ENCODE peak calls at places on chromosomes 1 and 21, in four cellular contexts. J is endodermal cell, Q is left ventricle myocardium inferior, S is cardiac muscle cell. X is an unnamed sample.

GRCh38 chr1:158101944-158102343 is 78.8 kb upstream of the CD1D start:
- DNase-seq in J (no peak), S (no peak), Q (no peak), X (no peak)

GRCh38 chr1:244271004-244271403 is 180.7 kb downstream of the ADSS2 start:
- DNase-seq in S (no peak), J (no peak), Q (no peak), X (no peak)

GRCh38 chr1:45499415-45499769 is 481 bp downstream of the CCDC163 start:
- DNase-seq in J (no peak), Q (no peak), S (peak; percentile 43), X (no peak)

GRCh38 chr1:200998323-200998722 is 25.2 kb downstream of the KIF21B start:
- DNase-seq in Q (no peak), S (no peak), J (no peak), X (no peak)

GRCh38 chr1:8965121-8965820 is 19.6 kb downstream of the CA6 start:
- DNase-seq in J (no peak), Q (no peak), S (no peak), X (no peak)

GRCh38 chr1:5856246-5856815 is 135.9 kb downstream of the NPHP4 start:
- DNase-seq in Q (no peak), S (no peak), J (peak; percentile 79), X (no peak)

GRCh38 chr1:152582647-152583046 is 2.3 kb upstream of the LCE3D start:
- DNase-seq in S (no peak), Q (no peak), J (no peak), X (no peak)

GRCh38 chr1:1721201-1721600 is 3.0 kb downstream of the CDK11A start:
- DNase-seq in J (no peak), S (no peak), Q (no peak), X (no peak)

GRCh38 chr1:67441739-67442286 is 11.6 kb upstream of the SERBP1 start:
- DNase-seq in J (no peak), Q (no peak), S (no peak), X (no peak)

GRCh38 chr1:181101581-181102226 is 13.2 kb downstream of the IER5 start:
- DNase-seq in S (no peak), J (peak; percentile 92), Q (no peak), X (no peak)

GRCh38 chr1:26538480-26539412 is 9.2 kb downstream of the RPS6KA1 start:
- DNase-seq in J (peak; percentile 88), Q (no peak), S (peak; percentile 42), X (no peak)

GRCh38 chr1:201126832-201127754 is at the start of gene ASCL5:
- DNase-seq in S (no peak), Q (no peak), J (peak; percentile 94), X (no peak)

GRCh38 chr1:211327341-211327921 is 798 bp downstream of the TRAF5 start:
- DNase-seq in J (peak; percentile 80), S (peak; percentile 20), Q (no peak), X (no peak)
- H3K4me1 ChIP-seq in J (peaks cover 13% of the 10 kb centered on the region), S (peaks cover 6% of the 10 kb centered on the region), Q (peaks cover 31% of the 10 kb centered on the region), X (no peaks in the 10 kb centered on the region)

GRCh38 chr1:50972766-50973165 is 2.7 kb downstream of the CDKN2C start:
- DNase-seq in Q (no peak), J (no peak), S (no peak), X (no peak)

GRCh38 chr1:50971748-50972305 is 1.8 kb downstream of the CDKN2C start:
- DNase-seq in J (no peak), S (no peak), Q (no peak), X (no peak)

GRCh38 chr1:50969611-50970507 is at the start of gene CDKN2C:
- DNase-seq in Q (peak; percentile 75), J (peak; percentile 83), S (peak; percentile 47), X (peak; percentile 89)

GRCh38 chr1:50970508-50970885 is 452 bp downstream of the CDKN2C start:
- DNase-seq in Q (no peak), S (no peak), J (no peak), X (no peak)

GRCh38 chr1:50970927-50971582 is 1.0 kb downstream of the CDKN2C start:
- DNase-seq in Q (no peak), J (no peak), S (no peak), X (no peak)
- H3K4me3 ChIP-seq in Q (peak overlapping the region; percentile 93), J (peak overlapping the region; percentile 79), S (no peak overlapping the region), X (peak overlapping the region; percentile 91)

DNA sequence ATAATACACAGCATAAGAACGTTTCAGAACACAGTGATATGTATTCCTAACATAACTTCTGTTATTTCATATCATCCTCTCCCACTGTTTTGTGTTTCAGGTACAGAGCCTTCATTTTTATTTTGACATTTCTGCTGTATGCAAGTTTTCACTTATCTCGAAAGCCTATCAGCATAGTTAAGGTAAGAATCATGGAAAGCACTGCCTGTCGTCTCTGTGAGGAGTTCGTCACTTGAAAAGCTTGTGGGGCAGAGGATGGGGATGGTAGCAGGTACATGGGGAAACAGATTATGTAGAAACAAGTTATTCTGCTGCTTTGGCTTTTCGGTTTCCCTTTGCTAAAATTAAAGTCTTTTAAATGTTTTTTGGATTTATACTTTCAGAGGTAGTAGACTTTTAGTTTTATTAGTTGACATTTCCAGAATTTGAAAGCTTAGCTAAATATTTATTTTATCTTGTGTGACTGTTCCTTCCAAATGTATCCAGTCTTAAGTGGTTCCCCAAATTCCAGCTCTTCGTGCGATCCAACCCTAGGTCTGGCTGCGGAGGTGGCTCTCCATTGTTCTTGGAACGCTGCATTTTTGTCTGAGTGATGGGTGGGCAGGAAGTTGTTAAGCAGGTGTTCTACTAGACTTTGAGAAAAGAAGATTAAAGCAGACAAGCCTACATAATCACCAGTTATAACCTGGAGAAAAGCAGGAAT is 12.2 kb downstream of the SLC37A1 start:
- DNase-seq in J (no peak), S (no peak), Q (no peak), X (no peak)
- H3K4me1 ChIP-seq in J (peaks cover 5% of the 10 kb centered on the region), S (peaks cover 20% of the 10 kb centered on the region), Q (peaks cover 47% of the 10 kb centered on the region), X (no peaks in the 10 kb centered on the region)

GRCh38 chr21:16423921-16424320 is 694.1 kb downstream of the USP25 start:
- DNase-seq in S (no peak), Q (no peak), J (no peak), X (no peak)
- H3K4me3 ChIP-seq in S (no peak overlapping the region), Q (peak overlapping the region; percentile 69), J (no peak overlapping the region), X (peak overlapping the region; percentile 48)

GRCh38 chr1:230107941-230108340 is 40.9 kb downstream of the GALNT2 start:
- DNase-seq in Q (no peak), J (no peak), S (no peak), X (no peak)

GRCh38 chr1:230109871-230110667 is 43.0 kb downstream of the GALNT2 start:
- DNase-seq in Q (no peak), S (no peak), J (peak; percentile 45), X (no peak)

GRCh38 chr1:230109066-230109465 is 42.0 kb downstream of the GALNT2 start:
- DNase-seq in Q (no peak), S (no peak), J (peak; percentile 34), X (no peak)

GRCh38 chr1:230110971-230111370 is 43.9 kb downstream of the GALNT2 start:
- DNase-seq in J (no peak), S (no peak), Q (no peak), X (no peak)

DNA sequence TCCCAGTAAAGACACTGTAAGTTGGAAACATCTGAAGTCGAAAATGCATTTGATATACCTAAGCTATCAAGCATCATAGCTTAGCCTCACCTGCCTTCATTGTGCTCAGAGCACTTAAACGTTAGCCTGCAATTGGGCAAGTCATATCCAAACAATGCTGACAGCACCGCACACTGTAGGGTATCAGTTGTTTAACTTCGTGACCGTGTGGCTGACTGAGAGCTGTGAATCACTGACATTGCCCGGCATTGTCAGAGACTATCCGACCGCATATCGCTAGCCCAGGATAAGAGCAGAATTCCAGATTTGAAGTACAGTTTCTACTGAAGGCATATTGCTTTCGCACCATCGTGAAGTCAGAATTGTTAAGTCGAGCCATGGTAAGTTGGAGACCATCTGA is 41.5 kb downstream of the GALNT2 start:
- DNase-seq in S (no peak), J (no peak), Q (no peak), X (no peak)
- H3K4me1 ChIP-seq in S (peaks cover 52% of the 10 kb centered on the region), J (peaks cover 5% of the 10 kb centered on the region), Q (peaks cover 67% of the 10 kb centered on the region), X (peaks cover 3% of the 10 kb centered on the region)

GRCh38 chr1:76500111-76500510 is 367.2 kb upstream of the ST6GALNAC5 start:
- DNase-seq in Q (no peak), S (no peak), J (no peak), X (no peak)

GRCh38 chr1:76503100-76503499 is 364.2 kb upstream of the ST6GALNAC5 start:
- DNase-seq in Q (no peak), J (peak; percentile 80), S (no peak), X (no peak)

GRCh38 chr1:76501576-76502219 is 365.6 kb upstream of the ST6GALNAC5 start:
- DNase-seq in Q (no peak), J (peak; percentile 58), S (no peak), X (no peak)

DNA sequence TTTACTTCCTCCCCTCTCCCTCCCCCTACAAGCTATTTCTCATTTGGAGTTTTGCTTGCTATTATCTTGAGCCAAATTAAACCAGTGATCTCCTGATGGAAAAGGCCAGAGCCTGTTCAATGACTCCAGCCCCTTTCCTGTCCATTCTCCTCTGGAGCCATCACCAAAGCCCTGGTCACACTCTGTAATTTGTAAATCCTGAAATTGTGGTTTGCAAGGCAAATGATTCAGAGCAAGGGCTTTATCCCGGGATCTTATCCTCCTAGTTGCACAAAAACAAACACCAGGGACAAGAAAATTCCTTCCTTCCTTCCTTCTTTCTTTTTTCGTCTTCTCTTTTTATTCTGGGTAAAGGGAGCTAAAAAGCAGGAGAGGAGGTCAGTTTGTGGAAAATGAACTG is 366.1 kb upstream of the ST6GALNAC5 start:
- DNase-seq in S (no peak), Q (no peak), J (no peak), X (no peak)
- H3K4me3 ChIP-seq in S (no peak overlapping the region), Q (no peak overlapping the region), J (peak overlapping the region; percentile 2), X (no peak overlapping the region)